ENCODE peak calls at places on chromosomes 4 and X, in ten cellular contexts. S is fibroblast of the aortic adventitia, R is EL, F is putamen, B is HEK293T, V is suprapubic skin, C is GM12891, U is AG08395, T is ovary, K is Calu3. M is an unnamed sample.
A peak's percentile ranks its signal among the peaks of the same experiment; 100 is the strongest.

GRCh38 chr4:7828011-7828720 is 111.5 kb downstream of the AFAP1 start:
- DNase-seq in S (peak; percentile 99), R (peak; percentile 99), F (peak; percentile 34), B (no peak), V (no peak), C (no peak), U (peak; percentile 91), T (peak; percentile 81), K (no peak), M (peak; percentile 80)

GRCh38 chr4:1207603-1208265 is 35.4 kb upstream of the SPON2 start:
- DNase-seq in S (peak; percentile 82), R (peak; percentile 16), F (peak; percentile 80), B (no peak), V (peak; percentile 83), C (no peak), U (peak; percentile 78), T (peak; percentile 81), K (no peak), M (peak; percentile 87)

GRCh38 chr4:109494538-109494937 is 60.9 kb downstream of the SEC24B start:
- DNase-seq in S (no peak), R (no peak), F (no peak), B (no peak), V (no peak), C (no peak), U (no peak), T (no peak), K (no peak), M (no peak)

GRCh38 chr4:149183638-149184037 is 632.0 kb downstream of the IQCM start:
- DNase-seq in S (no peak), R (no peak), F (no peak), B (no peak), V (no peak), C (no peak), U (no peak), T (no peak), K (no peak), M (no peak)

GRCh38 chr4:157172011-157172410 is 48.5 kb upstream of the GRIA2 start:
- DNase-seq in S (peak; percentile 43), R (peak; percentile 8), F (no peak), B (no peak), V (no peak), C (no peak), U (peak; percentile 12), T (no peak), K (no peak), M (no peak)

GRCh38 chr4:110091426-110091825 is 107.0 kb downstream of the ELOVL6 start:
- DNase-seq in S (peak; percentile 71), R (peak; percentile 86), F (no peak), B (no peak), V (no peak), C (no peak), U (peak; percentile 37), T (no peak), K (no peak), M (peak; percentile 15)

GRCh38 chr4:31793907-31794306 is 1073.7 kb downstream of the PCDH7 start:
- DNase-seq in S (no peak), R (no peak), F (no peak), B (no peak), V (no peak), C (no peak), U (no peak), T (no peak), K (no peak), M (no peak)

GRCh38 chr4:123554819-123555499 is 158.4 kb downstream of the SPRY1 start:
- DNase-seq in S (peak; percentile 21), R (no peak), F (no peak), B (no peak), V (no peak), C (no peak), U (no peak), T (no peak), K (no peak), M (peak; percentile 26)

GRCh38 chr4:64539234-64539849 is 130.1 kb upstream of the TECRL start:
- DNase-seq in S (peak; percentile 58), R (peak; percentile 40), F (peak; percentile 60), B (peak; percentile 56), V (no peak), C (no peak), U (peak; percentile 62), T (peak; percentile 43), K (peak; percentile 41), M (peak; percentile 15)

GRCh38 chrX:74431807-74432206 is 10.5 kb downstream of the SLC16A2 start:
- DNase-seq in S (no peak), R (no peak), F (no peak), B (no peak), V (no peak), C (no peak), U (no peak), T (no peak), K (no peak), M (no peak)

GRCh38 chr4:183158062-183158461 is 59.0 kb downstream of the WWC2 start:
- DNase-seq in S (peak; percentile 30), R (peak; percentile 45), F (no peak), B (no peak), V (no peak), C (no peak), U (no peak), T (no peak), K (no peak), M (no peak)

GRCh38 chrX:56947695-56948094 is 47.6 kb downstream of the SPIN3 start:
- DNase-seq in S (peak; percentile 32), R (peak; percentile 29), F (no peak), B (no peak), V (no peak), C (no peak), U (no peak), T (no peak), K (no peak), M (peak; percentile 0)

GRCh38 chr4:8013976-8014726 is 74.5 kb upstream of the AFAP1 start:
- DNase-seq in S (no peak), R (no peak), F (no peak), B (no peak), V (no peak), C (no peak), U (no peak), T (no peak), K (no peak), M (no peak)

GRCh38 chr4:140233811-140234696 is 80.1 kb upstream of the MAML3 start:
- DNase-seq in S (peak; percentile 81), R (peak; percentile 64), F (no peak), B (no peak), V (no peak), C (no peak), U (peak; percentile 49), T (no peak), K (no peak), M (peak; percentile 21)

GRCh38 chr4:2962099-2962455 is 1.1 kb downstream of the NOP14 start:
- DNase-seq in S (no peak), R (no peak), F (no peak), B (no peak), V (no peak), C (no peak), U (no peak), T (no peak), K (no peak), M (no peak)

GRCh38 chrX:40468033-40468979 is 112.5 kb upstream of the ATP6AP2 start:
- DNase-seq in S (peak; percentile 47), R (peak; percentile 33), F (peak; percentile 83), B (peak; percentile 46), V (no peak), C (no peak), U (peak; percentile 61), T (no peak), K (peak; percentile 73), M (peak; percentile 35)

GRCh38 chr4:184907216-184907615 is 81.4 kb upstream of the ACSL1 start:
- DNase-seq in S (peak; percentile 11), R (no peak), F (no peak), B (no peak), V (no peak), C (no peak), U (no peak), T (no peak), K (no peak), M (no peak)

GRCh38 chrX:107871136-107871535 is 45.5 kb downstream of the MID2 start:
- DNase-seq in S (no peak), R (no peak), F (no peak), B (no peak), V (no peak), C (no peak), U (no peak), T (no peak), K (no peak), M (no peak)

GRCh38 chrX:54785901-54786300 is 12.2 kb downstream of the ITIH6 start:
- DNase-seq in S (peak; percentile 13), R (peak; percentile 8), F (no peak), B (peak; percentile 26), V (no peak), C (no peak), U (no peak), T (no peak), K (peak; percentile 26), M (no peak)

GRCh38 chr4:1589098-1589497 is 95.0 kb downstream of the FAM53A start:
- DNase-seq in S (no peak), R (no peak), F (no peak), B (no peak), V (no peak), C (no peak), U (no peak), T (no peak), K (no peak), M (no peak)

M was measured in MG63.